ENCODE peak calls at places on chromosomes 4 and X, in four cellular contexts. E is SK-N-SH, Z is GM12878, W is K562. N is an unnamed sample.

GRCh38 chr4:2333356-2333841 is 71.5 kb upstream of the MXD4 start:
- DNase-seq in E (peak), Z (peak), W (no peak), N (no peak)

GRCh38 chr4:41232406-41232805 is 18.1 kb upstream of the APBB2 start:
- DNase-seq in E (no peak), Z (no peak), W (no peak), N (no peak)

GRCh38 chr4:181957088-181957487 is 286.1 kb upstream of the TENM3 start:
- DNase-seq in E (no peak), Z (no peak), W (no peak), N (no peak)

GRCh38 chrX:11376163-11376562 is 83.0 kb downstream of the AMELX start:
- DNase-seq in E (no peak), Z (no peak), W (no peak), N (no peak)

GRCh38 chrX:130028196-130028595 is 45.8 kb downstream of the BCORL1 start:
- DNase-seq in E (peak), Z (no peak), W (peak), N (peak)

GRCh38 chr4:1330761-1331590 is 16.0 kb upstream of the UVSSA start:
- DNase-seq in E (peak), Z (no peak), W (no peak), N (no peak)

GRCh38 chrX:41100200-41100599 is 15.0 kb downstream of the USP9X start:
- DNase-seq in E (no peak), Z (no peak), W (no peak), N (no peak)

GRCh38 chrX:68652327-68652930 is 5.0 kb downstream of the STARD8 start:
- DNase-seq in E (peak), Z (no peak), W (peak), N (no peak)

GRCh38 chrX:65877953-65878352 is 161.9 kb downstream of the VSIG4 start:
- DNase-seq in E (no peak), Z (no peak), W (no peak), N (no peak)

GRCh38 chr4:25523405-25523804 is 132.2 kb upstream of the SLC34A2 start:
- DNase-seq in E (no peak), Z (no peak), W (no peak), N (no peak)

GRCh38 chrX:106802388-106803275 is at the start of gene TBC1D8B:
- DNase-seq in E (peak), Z (peak), W (peak), N (peak)

GRCh38 chrX:16695079-16695676 is 17.3 kb downstream of the CTPS2 start:
- DNase-seq in E (peak), Z (no peak), W (peak), N (peak)

GRCh38 chrX:11408783-11409182 is 115.6 kb downstream of the AMELX start:
- DNase-seq in E (no peak), Z (no peak), W (no peak), N (no peak)

GRCh38 chr4:76639292-76639691 is 204.3 kb downstream of the SHROOM3 start:
- DNase-seq in E (no peak), Z (no peak), W (no peak), N (no peak)

GRCh38 chr4:73617256-73617655 is 3.0 kb downstream of the RASSF6 start:
- DNase-seq in E (no peak), Z (no peak), W (no peak), N (no peak)

GRCh38 chr4:151573945-151574344 is 165.0 kb downstream of the FHIP1A start:
- DNase-seq in E (no peak), Z (no peak), W (no peak), N (no peak)

GRCh38 chr4:83757121-83757621 is 221.3 kb downstream of the GPAT3 start:
- DNase-seq in E (no peak), Z (no peak), W (peak), N (no peak)

GRCh38 chr4:99438578-99438875 is 3.4 kb upstream of the ADH7 start:
- DNase-seq in E (no peak), Z (no peak), W (no peak), N (no peak)

GRCh38 chr4:99437686-99438577 is 2.8 kb upstream of the ADH7 start:
- DNase-seq in E (no peak), Z (no peak), W (peak), N (no peak)

GRCh38 chr4:99435154-99435553 is at the start of gene ADH7:
- DNase-seq in E (no peak), Z (no peak), W (no peak), N (no peak)

GRCh38 chr4:99436462-99436861 is 1.3 kb upstream of the ADH7 start:
- DNase-seq in E (no peak), Z (no peak), W (no peak), N (no peak)

DNA sequence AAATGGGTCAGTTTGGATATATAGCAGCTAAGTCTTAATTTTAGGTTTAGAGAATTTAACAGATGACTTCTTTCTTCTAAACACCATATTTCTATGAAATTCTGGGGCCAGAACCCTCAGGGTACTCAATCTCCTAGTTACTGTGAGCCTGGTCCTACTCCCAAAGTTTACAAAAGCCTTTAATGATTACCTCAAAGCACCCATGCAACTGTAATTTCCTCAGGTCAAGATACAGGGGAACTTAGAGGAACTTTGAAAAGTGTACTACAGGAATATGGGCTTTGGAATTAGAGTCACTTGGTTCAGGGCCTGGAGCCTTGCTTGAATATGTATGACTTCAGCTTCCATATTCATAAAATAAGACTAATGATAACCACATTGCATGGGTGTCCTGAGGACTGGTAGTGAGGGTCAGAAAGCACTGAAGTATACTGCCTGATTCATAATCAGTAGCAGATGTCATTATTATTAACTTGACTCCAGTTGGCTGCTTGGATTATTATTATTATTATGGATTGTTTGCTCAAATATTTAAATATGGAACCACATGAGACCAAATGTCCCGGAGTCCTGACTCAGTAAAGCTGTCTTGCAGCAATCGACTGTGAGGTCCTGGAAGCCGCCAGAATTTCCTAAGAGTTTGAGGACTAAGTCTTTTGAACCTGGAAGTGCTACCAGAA is 2.0 kb upstream of the ADH7 start:
- DNase-seq in E (no peak), Z (no peak), W (no peak), N (no peak)
- TF ChIP-seq USF1 in E (no peak), Z (no peak), W (no peak), N (no peak)

DNA sequence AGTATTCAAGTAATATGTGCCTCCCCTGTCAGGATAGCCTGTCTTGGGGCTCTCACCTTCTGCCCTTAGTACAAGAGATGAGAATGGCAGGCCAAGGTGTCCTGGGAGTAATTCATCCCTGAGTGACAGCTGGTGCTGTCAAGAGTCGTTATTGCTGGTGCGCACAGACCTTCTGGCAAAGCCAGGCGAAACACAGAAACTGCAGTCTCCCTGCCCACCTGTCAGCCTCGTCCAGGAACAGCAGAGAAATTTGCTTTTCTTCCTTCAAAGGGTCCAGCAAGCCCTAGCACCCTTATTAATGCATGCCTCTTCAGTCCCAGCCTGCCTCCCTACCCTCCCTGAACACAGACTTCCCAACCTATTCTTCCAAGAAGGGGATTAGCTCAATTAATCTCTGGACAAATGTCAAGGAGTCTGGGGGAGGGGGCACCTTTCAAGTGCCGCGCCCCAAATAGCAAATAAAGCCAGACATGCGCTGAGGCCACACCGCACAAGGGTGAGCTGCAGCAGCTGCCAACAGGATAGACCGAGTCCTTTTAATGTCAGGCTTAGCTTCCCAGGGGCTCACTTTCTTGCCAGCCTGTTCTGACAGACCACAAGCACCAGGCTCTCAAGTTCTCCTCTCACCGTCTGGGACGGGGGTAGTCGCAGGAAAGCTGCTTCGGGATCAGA is 250.7 kb upstream of the RASGEF1B start:
- DNase-seq in E (no peak), Z (no peak), W (no peak), N (no peak)
- TF ChIP-seq USF1 in E (no peak), Z (no peak), W (no peak), N (no peak)

GRCh38 chr4:7014815-7015214 is 28.4 kb upstream of the TADA2B start:
- DNase-seq in E (no peak), Z (no peak), W (no peak), N (no peak)

GRCh38 chr4:7017446-7018048 is 25.6 kb upstream of the TADA2B start:
- DNase-seq in E (no peak), Z (no peak), W (no peak), N (no peak)

GRCh38 chr4:7016086-7016485 is 27.1 kb upstream of the TADA2B start:
- DNase-seq in E (no peak), Z (no peak), W (no peak), N (no peak)

GRCh38 chr4:7016512-7016911 is 26.7 kb upstream of the TADA2B start:
- DNase-seq in E (no peak), Z (no peak), W (no peak), N (no peak)

GRCh38 chr4:7015383-7016035 is 27.7 kb upstream of the TADA2B start:
- DNase-seq in E (no peak), Z (no peak), W (peak), N (no peak)
- TF ChIP-seq USF1 in E (no peak), Z (no peak), W (no peak), N (no peak)

GRCh38 chr4:20019310-20020015 is 232.2 kb upstream of the SLIT2 start:
- DNase-seq in E (no peak), Z (no peak), W (no peak), N (no peak)

GRCh38 chr4:20017439-20017838 is 234.3 kb upstream of the SLIT2 start:
- DNase-seq in E (peak), Z (no peak), W (no peak), N (no peak)

GRCh38 chr4:20020049-20020448 is 231.7 kb upstream of the SLIT2 start:
- DNase-seq in E (no peak), Z (no peak), W (no peak), N (no peak)

GRCh38 chr4:20015825-20016224 is 235.9 kb upstream of the SLIT2 start:
- DNase-seq in E (no peak), Z (no peak), W (no peak), N (no peak)

DNA sequence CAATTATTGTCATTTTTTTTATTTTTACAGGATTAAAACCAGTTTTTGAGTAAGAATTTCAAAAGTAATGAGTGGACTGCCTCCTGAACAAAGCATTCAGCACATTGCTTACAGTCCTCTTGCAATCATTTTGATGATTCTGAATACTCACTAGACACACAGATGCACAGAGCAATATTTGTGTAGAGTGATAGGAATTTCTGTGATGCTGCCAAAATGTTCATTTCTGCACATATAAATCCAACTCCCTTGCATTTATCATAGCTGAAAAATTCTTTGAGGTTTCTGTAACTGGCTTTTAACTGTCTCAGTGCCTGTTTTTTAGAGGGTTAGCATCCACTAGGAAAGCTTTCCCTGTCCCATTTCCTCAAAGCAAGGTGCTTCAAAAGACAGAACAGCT is 234.7 kb upstream of the SLIT2 start:
- DNase-seq in E (no peak), Z (no peak), W (no peak), N (no peak)
- TF ChIP-seq USF1 in E (no peak), Z (no peak), W (no peak), N (no peak)

N was measured in WTC11.